ENCODE peak calls at places on chromosomes 12 and 14, in nine cellular contexts. J, C, V, Q, X, O, B, P and D are unnamed samples.

GRCh38 chr12:104486943-104487819 is 30.4 kb downstream of the CHST11 start:
- DNase-seq in J (no peak), C (no peak), V (no peak), Q (no peak), X (no peak), O (no peak), B (no peak), P (no peak), D (no peak)

GRCh38 chr12:10722905-10723866 is at the start of gene YBX3:
- DNase-seq in J (peak), C (peak), V (peak), Q (peak), X (peak), O (peak), B (no peak), P (peak), D (peak)

GRCh38 chr14:101237241-101237616 is 324.1 kb upstream of the DIO3 start:
- DNase-seq in J (no peak), C (no peak), V (no peak), Q (no peak), X (no peak), O (no peak), B (no peak), P (no peak), D (no peak)

GRCh38 chr14:49857427-49858003 is 4.9 kb upstream of the NEMF start:
- DNase-seq in J (no peak), C (no peak), V (no peak), Q (no peak), X (no peak), O (no peak), B (no peak), P (no peak), D (no peak)

GRCh38 chr12:70660620-70661219 is 23.5 kb upstream of the PTPRB start:
- DNase-seq in J (no peak), C (no peak), V (no peak), Q (no peak), X (no peak), O (peak), B (peak), P (peak), D (no peak)

GRCh38 chr14:71659165-71659564 is 273.1 kb upstream of the RGS6 start:
- DNase-seq in J (no peak), C (no peak), V (no peak), Q (no peak), X (no peak), O (peak), B (no peak), P (no peak), D (no peak)

GRCh38 chr14:70879448-70879847 is 27.8 kb upstream of the PCNX1 start:
- DNase-seq in J (no peak), C (no peak), V (no peak), Q (no peak), X (no peak), O (no peak), B (no peak), P (no peak), D (no peak)

GRCh38 chr14:103140316-103141109 is 17.3 kb downstream of the TNFAIP2 start:
- DNase-seq in J (no peak), C (no peak), V (peak), Q (no peak), X (no peak), O (no peak), B (no peak), P (no peak), D (no peak)

GRCh38 chr14:81269100-81269978 is 48.6 kb upstream of the GTF2A1 start:
- DNase-seq in J (no peak), C (no peak), V (peak), Q (peak), X (peak), O (peak), B (peak), P (no peak), D (peak)

GRCh38 chr12:113276946-113277500 is 55.8 kb downstream of the TPCN1 start:
- DNase-seq in J (no peak), C (no peak), V (no peak), Q (no peak), X (no peak), O (no peak), B (no peak), P (peak), D (no peak)

GRCh38 chr14:76767681-76768055 is 6.4 kb downstream of the VASH1 start:
- DNase-seq in J (no peak), C (no peak), V (no peak), Q (peak), X (no peak), O (no peak), B (no peak), P (no peak), D (no peak)

GRCh38 chr12:4383304-4383865 is 3.9 kb upstream of the FGF23 start:
- DNase-seq in J (no peak), C (no peak), V (peak), Q (no peak), X (no peak), O (no peak), B (no peak), P (no peak), D (no peak)

GRCh38 chr12:33116284-33116683 is 219.7 kb upstream of the PKP2 start:
- DNase-seq in J (no peak), C (no peak), V (peak), Q (no peak), X (no peak), O (peak), B (no peak), P (no peak), D (no peak)

GRCh38 chr12:84627582-84627981 is 285.0 kb downstream of the SLC6A15 start:
- DNase-seq in J (no peak), C (no peak), V (no peak), Q (no peak), X (no peak), O (no peak), B (no peak), P (no peak), D (no peak)

GRCh38 chr12:15164997-15165659 is 56.1 kb downstream of the RERG start:
- DNase-seq in J (no peak), C (no peak), V (peak), Q (no peak), X (no peak), O (no peak), B (no peak), P (no peak), D (no peak)

GRCh38 chr12:40238221-40238902 is 13.6 kb downstream of the LRRK2 start:
- DNase-seq in J (no peak), C (no peak), V (no peak), Q (no peak), X (no peak), O (no peak), B (no peak), P (no peak), D (no peak)
- H3K27ac ChIP-seq in J (no peak), C (no peak), V (no peak), Q (no peak), X (no peak), O (no peak), B (no peak), P (no peak), D (no peak)

GRCh38 chr12:51814311-51815088 is 34.0 kb downstream of the FIGNL2 start:
- DNase-seq in J (no peak), C (peak), V (peak), Q (peak), X (peak), O (peak), B (no peak), P (peak), D (peak)
- TF ChIP-seq CTCF in J (no peak), C (no peak), V (peak), Q (peak), X (peak), O (peak), B (peak), P (peak), D (peak)

GRCh38 chr12:101616027-101616494 is 21.3 kb downstream of the MYBPC1 start:
- DNase-seq in J (no peak), C (no peak), V (no peak), Q (peak), X (peak), O (peak), B (no peak), P (no peak), D (no peak)
- H3K4me3 ChIP-seq in J (peak), C (no peak), V (no peak), Q (no peak), X (no peak), O (no peak), B (no peak), P (no peak), D (no peak)

DNA sequence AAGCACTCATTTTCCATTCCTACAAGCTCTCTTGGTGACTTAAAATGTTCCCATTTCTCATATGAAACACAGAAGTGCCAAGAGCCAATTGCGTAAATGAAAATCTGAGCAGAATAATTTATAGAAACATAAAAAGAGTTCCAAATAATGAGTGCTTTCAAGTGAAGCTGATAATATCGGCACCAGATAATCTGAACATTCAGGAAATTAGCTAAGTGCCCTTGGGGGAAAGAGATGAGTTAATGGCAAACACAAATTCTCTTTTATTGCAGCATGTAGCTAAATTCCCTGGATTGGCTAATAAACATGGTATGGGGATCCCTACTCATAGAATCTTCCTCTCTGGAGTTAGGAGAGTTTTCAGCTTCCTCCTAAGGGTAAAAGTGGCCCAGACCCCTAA is 46.7 kb downstream of the DAD1 start:
- DNase-seq in J (no peak), C (no peak), V (no peak), Q (no peak), X (no peak), O (peak), B (no peak), P (no peak), D (no peak)
- H3K27ac ChIP-seq in J (no peak), C (no peak), V (no peak), Q (no peak), X (no peak), O (no peak), B (no peak), P (no peak), D (no peak)

DNA sequence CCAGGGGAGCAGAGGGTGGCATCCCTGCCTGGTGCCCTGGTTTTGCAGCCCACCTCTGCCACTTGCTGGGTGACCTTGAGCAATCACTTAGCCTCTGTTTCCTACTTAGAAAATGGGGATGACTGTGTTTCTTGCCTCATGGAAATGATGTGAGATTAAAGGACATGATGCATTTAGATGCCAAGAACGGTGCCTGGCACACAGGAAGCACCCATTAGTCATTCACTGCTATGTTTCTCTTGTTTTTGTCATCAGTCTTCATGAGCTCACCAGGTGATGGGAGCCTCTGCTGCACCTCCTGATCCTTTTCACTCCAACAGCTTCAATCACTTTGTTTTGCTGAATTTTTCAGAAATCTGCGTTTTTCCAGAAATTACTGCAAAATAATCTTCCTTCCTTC is 23.6 kb upstream of the ATF1 start:
- DNase-seq in J (no peak), C (no peak), V (no peak), Q (no peak), X (no peak), O (no peak), B (no peak), P (no peak), D (no peak)
- TF ChIP-seq CTCF in J (no peak), C (no peak), V (no peak), Q (no peak), X (no peak), O (no peak), B (no peak), P (no peak), D (no peak)

GRCh38 chr14:50855558-50855957 is 16.3 kb upstream of the ABHD12B start:
- DNase-seq in J (no peak), C (no peak), V (no peak), Q (no peak), X (no peak), O (no peak), B (no peak), P (no peak), D (no peak)

GRCh38 chr14:50856660-50857059 is 15.2 kb upstream of the ABHD12B start:
- DNase-seq in J (no peak), C (no peak), V (no peak), Q (no peak), X (no peak), O (no peak), B (no peak), P (no peak), D (no peak)

GRCh38 chr14:50860478-50861086 is 11.3 kb upstream of the ABHD12B start:
- DNase-seq in J (peak), C (peak), V (peak), Q (peak), X (peak), O (peak), B (peak), P (peak), D (peak)

GRCh38 chr14:50862171-50862570 is 9.7 kb upstream of the ABHD12B start:
- DNase-seq in J (no peak), C (no peak), V (no peak), Q (no peak), X (no peak), O (no peak), B (no peak), P (no peak), D (no peak)

DNA sequence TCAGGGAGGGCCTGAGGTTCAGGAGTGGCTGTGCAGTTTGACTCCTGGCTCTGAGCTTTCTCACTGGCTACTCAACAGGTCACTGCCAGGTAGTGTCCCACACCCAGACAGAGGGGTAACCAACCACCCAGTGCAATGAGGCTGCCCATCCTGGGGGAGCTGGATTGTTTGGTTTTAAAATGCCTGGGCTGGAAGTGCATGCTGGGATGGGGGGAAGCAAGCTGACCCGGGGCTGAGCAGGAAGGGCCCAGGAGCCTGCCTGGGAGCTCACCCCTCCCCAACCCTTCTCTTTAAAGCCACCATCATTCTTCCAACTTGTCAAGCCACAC is 12.6 kb upstream of the ABHD12B start:
- DNase-seq in J (no peak), C (no peak), V (no peak), Q (no peak), X (no peak), O (peak), B (no peak), P (no peak), D (no peak)
- H3K4me3 ChIP-seq in J (peak), C (peak), V (no peak), Q (peak), X (peak), O (peak), B (peak), P (peak), D (peak)

GRCh38 chr14:104773505-104774452 is 20.8 kb downstream of the SIVA1 start:
- DNase-seq in J (no peak), C (no peak), V (no peak), Q (no peak), X (no peak), O (no peak), B (no peak), P (no peak), D (no peak)
- H3K27ac ChIP-seq in J (no peak), C (peak), V (no peak), Q (no peak), X (no peak), O (no peak), B (no peak), P (no peak), D (no peak)

DNA sequence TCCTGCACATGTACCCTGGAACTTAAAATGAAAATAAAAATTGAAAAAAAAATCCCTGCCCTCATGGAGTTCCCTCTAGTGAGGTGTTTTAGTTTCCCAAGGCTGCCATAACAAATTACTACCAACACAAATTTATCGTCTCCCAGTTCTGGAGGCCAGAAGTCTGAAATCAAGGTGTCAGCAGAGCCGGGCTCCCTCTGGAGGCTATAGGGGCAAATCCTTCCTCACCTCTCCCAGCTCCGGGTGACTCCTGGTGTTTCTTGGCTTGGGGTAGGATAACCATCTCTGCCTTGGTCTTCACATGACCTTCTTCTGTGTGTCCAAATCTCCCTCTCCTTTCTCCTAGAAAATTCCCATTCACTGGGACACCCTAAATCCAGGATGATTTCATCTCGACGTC is 50.1 kb downstream of the PLXNC1 start:
- DNase-seq in J (no peak), C (no peak), V (peak), Q (no peak), X (no peak), O (no peak), B (no peak), P (no peak), D (no peak)
- TF ChIP-seq CTCF in J (no peak), C (no peak), V (peak), Q (no peak), X (no peak), O (no peak), B (no peak), P (no peak), D (no peak)